ENCODE peak calls at places on chromosomes 7 and 10, in ten cellular contexts. C is SK-N-SH, W is GM23248, Y is trophoblast cell, X is mammary epithelial cell, E is PC-3, S is K562, F is mesendoderm, I is adipocyte, G is neural progenitor cell. M is an unnamed sample. For H3K4me1, the result is how much of the 10 kb centered on the place peaks cover.

GRCh38 chr10:49153971-49154370 is 20.1 kb upstream of the FAM170B start:
- DNase-seq in C (no peak), X (peak), I (peak), S (no peak), F (no peak), W (peak), E (no peak), Y (no peak), G (no peak), M (no peak)

GRCh38 chr7:151410405-151411390 is 860 bp upstream of the WDR86 start:
- DNase-seq in C (peak), G (peak), Y (no peak), E (no peak), I (peak), X (no peak), S (no peak), F (peak), W (no peak), M (no peak)

GRCh38 chr10:11468126-11468742 is 143.2 kb downstream of the USP6NL start:
- DNase-seq in S (no peak), I (no peak), G (no peak), Y (no peak), X (no peak), W (no peak), F (no peak), E (peak), C (no peak), M (peak)

GRCh38 chr7:47627580-47628283 is 45.8 kb upstream of the TNS3 start:
- DNase-seq in F (no peak), X (no peak), S (no peak), W (no peak), G (no peak), Y (no peak), E (no peak), C (no peak), I (no peak), M (no peak)

GRCh38 chr7:135768990-135769389 is 20.4 kb upstream of the FAM180A start:
- DNase-seq in F (no peak), W (no peak), X (no peak), I (no peak), Y (no peak), G (no peak), S (no peak), C (no peak), E (no peak), M (no peak)

GRCh38 chr7:461118-461452 is 58.6 kb downstream of the PDGFA start:
- DNase-seq in X (no peak), G (no peak), Y (no peak), E (no peak), S (no peak), W (no peak), I (peak), F (no peak), C (no peak), M (peak)

GRCh38 chr7:67918158-67918557 is 921.5 kb downstream of the TYW1 start:
- DNase-seq in Y (no peak), C (no peak), S (no peak), X (no peak), G (no peak), W (no peak), F (peak), E (no peak), I (no peak), M (no peak)

GRCh38 chr10:124296813-124297788 is 121.6 kb downstream of the OAT start:
- DNase-seq in I (no peak), S (no peak), X (no peak), Y (no peak), W (no peak), E (no peak), F (no peak), G (no peak), C (no peak), M (no peak)

GRCh38 chr10:133455196-133455595 is 1.5 kb downstream of the SCART1 start:
- DNase-seq in E (no peak), I (no peak), X (no peak), C (no peak), F (no peak), G (no peak), W (no peak), S (no peak), Y (no peak), M (no peak)

GRCh38 chr7:65489260-65489767 is 115.7 kb downstream of the ZNF92 start:
- DNase-seq in F (no peak), S (no peak), W (no peak), G (no peak), E (no peak), Y (no peak), X (no peak), I (no peak), C (no peak), M (peak)

GRCh38 chr10:96369890-96370574 is 11.2 kb upstream of the OPALIN start:
- DNase-seq in G (no peak), E (peak), F (no peak), W (peak), Y (peak), S (no peak), I (no peak), C (no peak), X (no peak), M (no peak)

GRCh38 chr10:1209355-1209979 is 153.3 kb downstream of the WDR37 start:
- DNase-seq in I (no peak), W (no peak), E (no peak), S (no peak), Y (no peak), F (no peak), G (no peak), X (no peak), C (no peak), M (no peak)

GRCh38 chr7:22173884-22174573 is 182.9 kb downstream of the RAPGEF5 start:
- DNase-seq in F (peak), I (no peak), E (peak), G (no peak), Y (no peak), C (no peak), X (peak), W (no peak), S (peak), M (peak)

GRCh38 chr10:125691160-125691981 is 8.4 kb upstream of the TEX36 start:
- DNase-seq in Y (peak), G (no peak), I (peak), X (no peak), F (no peak), S (no peak), E (peak), W (no peak), C (no peak), M (no peak)

GRCh38 chr10:116076616-116077015 is 196.4 kb downstream of the GFRA1 start:
- DNase-seq in F (no peak), I (no peak), W (no peak), X (no peak), G (no peak), S (no peak), C (no peak), Y (no peak), E (no peak), M (no peak)

GRCh38 chr7:2175514-2175913 is 57.2 kb downstream of the MAD1L1 start:
- DNase-seq in I (peak), Y (no peak), F (peak), G (no peak), W (peak), C (peak), S (no peak), E (peak), X (peak), M (peak)

GRCh38 chr7:1844336-1844955 is 174.4 kb downstream of the ELFN1 start:
- DNase-seq in F (no peak), W (no peak), S (peak), G (no peak), X (no peak), I (no peak), C (peak), E (no peak), Y (no peak), M (no peak)

GRCh38 chr10:124879136-124879535 is 62.8 kb upstream of the ZRANB1 start:
- DNase-seq in W (no peak), S (no peak), Y (no peak), C (no peak), I (no peak), E (no peak), F (no peak), X (no peak), G (no peak), M (no peak)

GRCh38 chr7:158819571-158820203 is 9.6 kb downstream of the ESYT2 start:
- DNase-seq in X (no peak), E (no peak), I (peak), S (peak), W (peak), Y (no peak), G (no peak), C (no peak), F (peak), M (no peak)

GRCh38 chr7:299628-300027 is 9.7 kb downstream of the FOXL3 start:
- DNase-seq in S (no peak), E (no peak), I (no peak), W (no peak), F (no peak), X (no peak), G (no peak), Y (no peak), C (no peak), M (no peak)

GRCh38 chr10:126839094-126839761 is 66.0 kb upstream of the DOCK1 start:
- DNase-seq in C (no peak), Y (no peak), F (no peak), X (no peak), W (no peak), I (no peak), E (no peak), S (no peak), G (no peak), M (no peak)

GRCh38 chr7:83984076-83984475 is 210.5 kb downstream of the SEMA3A start:
- DNase-seq in I (no peak), E (no peak), X (no peak), G (no peak), C (no peak), S (no peak), F (no peak), Y (no peak), W (no peak), M (peak)

GRCh38 chr10:31143331-31143935 is 111.8 kb upstream of the ZNF438 start:
- DNase-seq in I (no peak), F (no peak), E (no peak), X (no peak), C (no peak), Y (no peak), S (no peak), W (no peak), G (no peak), M (no peak)

GRCh38 chr7:31937982-31938381 is 132.2 kb downstream of the PDE1C start:
- DNase-seq in F (no peak), C (no peak), I (no peak), W (no peak), Y (no peak), E (no peak), S (no peak), G (no peak), X (no peak), M (no peak)

GRCh38 chr10:123241391-123242141 is 87.4 kb downstream of the BUB3 start:
- DNase-seq in F (no peak), W (no peak), G (no peak), C (no peak), S (no peak), E (no peak), I (no peak), Y (no peak), X (no peak), M (peak)

GRCh38 chr7:69624431-69624830 is 26.2 kb downstream of the AUTS2 start:
- DNase-seq in C (peak), S (no peak), Y (no peak), W (no peak), F (no peak), I (no peak), E (no peak), G (no peak), X (no peak), M (no peak)

GRCh38 chr7:69622014-69622818 is 23.9 kb downstream of the AUTS2 start:
- DNase-seq in X (no peak), C (peak), S (no peak), G (no peak), I (no peak), F (peak), Y (no peak), E (no peak), W (no peak), M (no peak)

GRCh38 chr7:69625798-69626197 is 27.5 kb downstream of the AUTS2 start:
- DNase-seq in W (no peak), I (no peak), E (no peak), C (no peak), G (no peak), Y (no peak), X (no peak), F (no peak), S (no peak), M (no peak)

GRCh38 chr7:69622960-69623359 is 24.7 kb downstream of the AUTS2 start:
- DNase-seq in X (no peak), S (no peak), C (no peak), F (no peak), I (no peak), G (no peak), W (no peak), E (no peak), Y (no peak), M (no peak)

GRCh38 chr7:69624842-69625637 is 26.8 kb downstream of the AUTS2 start:
- DNase-seq in G (no peak), S (no peak), X (no peak), E (no peak), W (no peak), I (no peak), Y (no peak), F (peak), C (no peak), M (no peak)
- H3K4me1 ChIP-seq in G (under half), S (under half), X (under half), E (under half), W (under half), I (under half), Y (under half), F (under half), C (under half), M (under half)

DNA sequence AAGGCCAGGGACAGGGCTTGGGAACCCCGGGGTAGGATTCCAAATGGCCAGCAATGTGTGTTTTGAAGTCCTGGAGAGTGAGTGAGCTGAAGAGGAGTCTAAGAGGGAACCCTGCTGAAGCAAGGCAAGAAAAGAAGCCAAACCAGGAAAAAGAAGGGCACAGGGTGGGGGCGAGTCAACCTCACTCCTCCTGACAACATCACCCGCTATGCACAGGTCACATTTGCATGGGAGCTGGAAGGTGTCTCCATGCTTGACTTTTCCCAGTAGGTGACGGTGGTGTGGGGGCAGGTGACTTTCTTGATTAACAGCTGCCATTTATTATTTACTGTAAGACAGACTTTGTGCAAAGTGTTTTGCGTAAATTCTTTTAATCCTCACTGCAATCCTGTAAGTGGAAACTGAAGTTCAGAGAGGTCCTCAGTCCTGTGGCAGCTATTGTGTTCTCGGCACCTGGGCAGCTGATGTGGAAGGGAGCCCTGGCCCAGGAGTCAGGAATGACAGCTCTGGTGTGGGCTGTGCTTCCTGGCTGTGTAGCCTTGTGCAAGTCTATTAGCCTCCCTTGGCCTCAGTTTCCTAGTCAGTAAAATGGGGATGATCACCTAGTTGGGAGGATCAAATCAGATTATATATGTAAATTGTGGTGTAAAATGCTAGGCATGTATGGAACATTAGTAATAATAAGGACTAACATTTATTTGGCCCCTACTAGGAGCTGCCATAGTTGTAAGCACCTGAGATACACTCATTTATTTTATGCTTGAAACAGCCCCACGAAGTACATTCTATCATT is 90.9 kb downstream of the SH3PXD2A start:
- DNase-seq in Y (no peak), S (no peak), G (no peak), F (no peak), X (no peak), I (no peak), W (no peak), C (no peak), E (no peak), M (no peak)
- H3K9ac ChIP-seq in Y (no peak), S (no peak), G (no peak), F (no peak), X (no peak), I (no peak), W (no peak), C (peak), E (no peak), M (no peak)

DNA sequence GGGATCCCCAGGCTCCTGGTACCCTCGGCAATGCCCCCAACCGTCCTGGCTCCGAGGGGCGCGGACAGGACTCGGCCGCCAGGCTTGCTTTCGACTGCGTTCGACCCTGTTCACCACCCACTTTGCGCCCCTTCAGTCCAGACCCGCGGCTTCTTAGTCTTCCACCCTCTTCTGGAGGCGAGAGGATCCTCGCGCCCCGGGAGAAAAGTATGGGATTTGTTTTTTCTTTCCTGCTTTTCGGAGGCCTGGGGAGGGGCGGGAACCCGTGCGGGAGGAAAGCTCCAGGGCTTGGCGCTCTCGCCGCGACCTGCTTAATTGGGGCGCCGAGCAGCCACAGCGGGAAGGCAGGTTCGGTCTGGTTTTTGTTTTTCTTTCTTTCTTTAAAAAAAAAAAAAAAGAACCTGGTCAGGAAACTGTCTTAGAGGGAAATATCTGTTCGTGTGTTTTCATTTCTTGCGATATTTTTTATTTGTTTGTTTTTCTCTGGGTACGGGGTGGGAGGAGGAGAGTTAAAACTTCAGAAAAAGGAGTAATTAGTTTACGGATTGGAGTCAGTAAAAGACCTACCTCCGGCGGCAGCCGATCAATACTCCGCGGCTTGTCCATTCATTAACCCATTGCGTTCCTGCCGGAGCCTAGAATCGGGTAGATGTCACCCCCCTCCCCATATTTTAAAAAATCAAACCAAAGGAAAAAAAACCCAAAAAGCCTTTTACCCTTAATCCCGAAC is 1.6 kb downstream of the EMX2 start:
- DNase-seq in X (no peak), E (no peak), C (no peak), I (no peak), W (peak), Y (no peak), G (peak), F (peak), S (no peak), M (no peak)
- H3K4me1 ChIP-seq in X (under half), E (under half), C (under half), I (under half), W (under half), Y (under half), G (half or more), F (under half), S (under half), M (under half)

DNA sequence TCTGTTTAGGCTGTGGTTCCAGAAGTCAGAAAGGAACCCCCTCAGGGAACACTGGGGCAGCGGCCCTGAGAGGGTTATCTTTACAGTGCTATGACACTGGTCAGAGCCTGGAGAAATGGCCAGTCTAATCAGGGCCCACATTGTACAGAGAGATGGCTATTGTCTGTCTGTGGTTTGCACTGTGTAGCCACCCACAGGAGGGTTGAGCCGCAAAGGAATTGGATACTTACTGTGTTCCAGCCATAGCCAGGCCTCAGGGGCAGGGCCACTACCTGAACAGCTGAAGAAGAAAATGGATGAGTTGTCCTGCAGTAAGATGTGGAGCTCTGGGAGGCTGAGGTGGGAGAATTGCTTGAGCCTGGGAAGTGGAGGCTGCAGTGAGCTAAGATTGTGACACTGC is 47.5 kb upstream of the PODXL start:
- DNase-seq in F (no peak), W (no peak), G (no peak), C (peak), E (no peak), X (peak), Y (no peak), I (no peak), S (no peak), M (no peak)
- H3K9ac ChIP-seq in F (peak), W (no peak), G (no peak), C (no peak), E (no peak), X (no peak), Y (no peak), I (no peak), S (peak), M (no peak)

DNA sequence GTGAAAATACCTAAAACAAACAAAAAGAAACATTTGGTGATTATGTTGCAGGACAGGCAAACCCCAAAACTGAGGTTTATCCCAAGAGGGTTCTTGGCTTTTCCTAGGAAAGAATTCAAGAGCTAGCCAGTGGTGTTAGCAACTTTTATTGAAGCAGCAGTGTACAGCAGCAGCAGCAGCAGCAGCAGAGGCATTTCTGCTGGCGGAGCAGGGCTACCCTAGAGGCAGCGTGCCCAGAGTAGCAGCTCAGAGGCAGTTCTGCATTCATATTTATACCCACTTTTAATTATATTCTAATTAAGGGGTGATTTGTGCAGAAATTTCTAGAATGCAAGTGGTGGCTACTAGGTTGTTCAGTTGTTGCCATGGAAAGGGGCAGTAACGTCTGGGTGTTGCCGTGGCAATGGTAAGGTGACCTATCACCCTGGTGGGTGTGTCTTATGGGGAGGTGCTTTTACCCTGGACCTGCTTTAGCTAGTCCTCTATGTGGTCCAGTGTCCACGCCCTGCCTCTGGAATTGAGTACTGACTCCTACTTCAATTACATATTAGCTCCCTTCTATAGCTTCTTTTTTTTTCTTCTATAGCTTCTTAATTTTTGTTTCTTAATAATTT is 53.9 kb downstream of the VCL start:
- DNase-seq in I (no peak), G (peak), W (peak), Y (no peak), S (peak), C (no peak), X (no peak), E (no peak), F (peak), M (no peak)
- H3K4me1 ChIP-seq in I (half or more), G (under half), W (half or more), Y (under half), S (under half), C (under half), X (under half), E (half or more), F (under half), M (under half)

GRCh38 chr7:3259711-3260424 is 41.2 kb upstream of the SDK1 start:
- DNase-seq in I (no peak), G (no peak), S (no peak), Y (peak), F (no peak), X (no peak), W (no peak), C (no peak), E (no peak), M (no peak)
- H3K9ac ChIP-seq in I (peak), G (no peak), S (no peak), Y (no peak), F (no peak), X (no peak), W (peak), C (no peak), E (no peak), M (no peak)

M was measured in endothelial cell of umbilical vein.